ENCODE peak calls at places on chromosomes 6 and 20, in eight cellular contexts. M, J, D, R, P, Y, S and N are unnamed samples. For H4K20me1, the result is how much of the 10 kb centered on the place peaks cover.

GRCh38 chr20:58017237-58017969 is 211.1 kb downstream of the ANKRD60 start:
- DNase-seq in M (no peak), J (peak), D (no peak), R (peak), P (peak), Y (peak), S (peak), N (peak)

GRCh38 chr6:82363368-82364086 is at the start of gene TPBG:
- DNase-seq in M (peak), J (peak), D (peak), R (peak), P (peak), Y (peak), S (peak), N (peak)

GRCh38 chr6:47650553-47651432 is 47.6 kb upstream of the ADGRF4 start:
- DNase-seq in M (no peak), J (peak), D (no peak), R (no peak), P (no peak), Y (peak), S (no peak), N (no peak)

GRCh38 chr20:63017826-63018411 is 11.2 kb upstream of the BHLHE23 start:
- DNase-seq in M (no peak), J (no peak), D (no peak), R (no peak), P (no peak), Y (no peak), S (no peak), N (no peak)

GRCh38 chr20:62542862-62543261 is 67.1 kb upstream of the GATA5 start:
- DNase-seq in M (no peak), J (no peak), D (no peak), R (no peak), P (no peak), Y (no peak), S (no peak), N (no peak)

GRCh38 chr6:100455230-100456124 is 9.2 kb downstream of the SIM1 start:
- DNase-seq in M (peak), J (no peak), D (no peak), R (no peak), P (no peak), Y (no peak), S (no peak), N (peak)

GRCh38 chr6:106882133-106882532 is 92.4 kb downstream of the CD24 start:
- DNase-seq in M (no peak), J (peak), D (no peak), R (no peak), P (no peak), Y (no peak), S (no peak), N (no peak)

GRCh38 chr6:43773050-43773956 is 3.3 kb downstream of the VEGFA start:
- DNase-seq in M (peak), J (peak), D (no peak), R (peak), P (peak), Y (peak), S (peak), N (peak)

GRCh38 chr20:37669062-37669772 is 24.6 kb upstream of the CTNNBL1 start:
- DNase-seq in M (peak), J (peak), D (no peak), R (peak), P (no peak), Y (peak), S (no peak), N (no peak)

GRCh38 chr6:7086488-7086887 is 21.3 kb upstream of the RREB1 start:
- DNase-seq in M (no peak), J (no peak), D (no peak), R (no peak), P (peak), Y (peak), S (no peak), N (no peak)

GRCh38 chr6:35092362-35093117 is 48.6 kb downstream of the TCP11 start:
- DNase-seq in M (no peak), J (no peak), D (no peak), R (peak), P (peak), Y (peak), S (no peak), N (peak)

GRCh38 chr20:39661833-39662232 is 699.7 kb downstream of the DHX35 start:
- DNase-seq in M (no peak), J (no peak), D (no peak), R (peak), P (no peak), Y (peak), S (no peak), N (no peak)

GRCh38 chr6:150900049-150900448 is 34.5 kb downstream of the MTHFD1L start:
- DNase-seq in M (no peak), J (no peak), D (no peak), R (no peak), P (no peak), Y (peak), S (no peak), N (no peak)

GRCh38 chr6:12324741-12325140 is 34.6 kb downstream of the EDN1 start:
- DNase-seq in M (no peak), J (peak), D (peak), R (no peak), P (no peak), Y (no peak), S (peak), N (no peak)

GRCh38 chr6:116034327-116034726 is 26.4 kb downstream of the FRK start:
- DNase-seq in M (no peak), J (peak), D (no peak), R (peak), P (peak), Y (peak), S (no peak), N (no peak)

GRCh38 chr20:54180931-54181330 is 7.1 kb upstream of the CYP24A1 start:
- DNase-seq in M (no peak), J (no peak), D (no peak), R (no peak), P (no peak), Y (no peak), S (no peak), N (no peak)

GRCh38 chr6:3789018-3789895 is 37.7 kb upstream of the PXDC1 start:
- DNase-seq in M (no peak), J (peak), D (no peak), R (peak), P (peak), Y (peak), S (peak), N (no peak)

GRCh38 chr6:63637865-63638445 is 2.4 kb downstream of the PHF3 start:
- DNase-seq in M (no peak), J (peak), D (no peak), R (no peak), P (no peak), Y (peak), S (no peak), N (no peak)

DNA sequence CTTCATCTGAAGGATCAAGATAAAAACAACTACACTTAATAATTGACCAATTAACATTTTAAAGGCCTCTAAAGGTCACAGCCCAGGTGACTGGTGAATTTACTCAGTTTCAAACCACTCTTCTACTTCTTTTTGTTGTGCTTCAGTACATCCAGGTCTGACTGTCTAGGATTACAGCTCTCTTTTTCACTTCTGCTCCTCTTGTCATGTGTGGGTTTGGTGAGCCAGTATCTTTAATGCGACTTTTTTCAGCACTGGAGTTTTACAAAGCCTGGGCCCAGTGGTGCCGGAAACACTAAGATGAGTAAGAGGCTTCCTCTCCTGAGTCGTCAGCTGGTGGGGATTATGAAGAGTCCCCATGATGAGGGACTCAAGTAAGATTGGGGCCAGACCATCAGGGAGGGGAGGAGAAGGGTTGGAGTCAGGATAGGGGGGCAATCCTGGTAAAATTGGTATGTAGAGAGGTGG is 27.0 kb downstream of the HECA start:
- DNase-seq in M (no peak), J (no peak), D (no peak), R (no peak), P (no peak), Y (peak), S (no peak), N (no peak)
- H4K20me1 ChIP-seq in M (under half), J (under half), D (under half), R (under half), P (under half), Y (under half), S (under half), N (under half)

DNA sequence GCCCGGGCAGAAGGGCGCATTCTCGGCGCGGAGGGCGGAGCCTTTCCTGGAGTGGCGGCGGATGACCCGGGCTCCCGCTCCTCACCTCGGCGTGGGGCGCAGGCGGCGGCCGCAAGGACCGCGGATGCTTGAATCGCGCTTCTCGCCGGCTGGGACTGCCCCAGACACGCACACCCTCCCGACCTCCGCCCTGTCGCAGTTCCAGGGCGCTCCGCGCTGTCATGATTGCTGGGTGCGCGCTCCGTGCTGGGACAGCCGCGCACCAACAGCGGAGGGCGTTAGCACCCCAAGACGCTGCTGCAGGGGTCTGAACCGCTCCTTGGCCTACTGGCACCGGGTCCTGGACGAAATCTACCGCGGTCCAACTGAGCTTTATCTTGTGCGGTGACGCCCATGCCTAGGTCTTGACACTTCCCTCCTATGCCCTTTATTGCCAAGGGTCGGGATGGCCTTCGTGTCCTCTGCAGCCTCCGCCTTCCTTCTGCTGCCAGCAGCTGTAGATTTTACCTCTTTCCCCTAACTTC is 43.3 kb downstream of the IRAK1BP1 start:
- DNase-seq in M (peak), J (no peak), D (peak), R (peak), P (no peak), Y (peak), S (no peak), N (peak)
- H2AFZ ChIP-seq in M (peak), J (no peak), D (peak), R (peak), P (peak), Y (peak), S (no peak), N (peak)

GRCh38 chr6:4848382-4849068 is 72.3 kb downstream of the CDYL start:
- DNase-seq in M (peak), J (peak), D (no peak), R (no peak), P (no peak), Y (peak), S (peak), N (peak)
- H4K20me1 ChIP-seq in M (half or more), J (half or more), D (under half), R (under half), P (half or more), Y (under half), S (under half), N (half or more)

GRCh38 chr20:14521016-14521415 is 183.6 kb upstream of the FLRT3 start:
- DNase-seq in M (no peak), J (no peak), D (no peak), R (no peak), P (no peak), Y (no peak), S (no peak), N (no peak)

GRCh38 chr20:14521436-14521835 is 184.0 kb upstream of the FLRT3 start:
- DNase-seq in M (no peak), J (peak), D (no peak), R (peak), P (peak), Y (peak), S (no peak), N (peak)

GRCh38 chr20:14522595-14522994 is 185.2 kb upstream of the FLRT3 start:
- DNase-seq in M (no peak), J (no peak), D (no peak), R (peak), P (no peak), Y (no peak), S (no peak), N (no peak)

GRCh38 chr20:14525439-14525838 is 188.0 kb upstream of the FLRT3 start:
- DNase-seq in M (no peak), J (no peak), D (no peak), R (no peak), P (no peak), Y (no peak), S (no peak), N (no peak)

GRCh38 chr20:14523090-14523489 is 185.7 kb upstream of the FLRT3 start:
- DNase-seq in M (no peak), J (peak), D (no peak), R (peak), P (no peak), Y (no peak), S (no peak), N (no peak)
- H2AFZ ChIP-seq in M (no peak), J (no peak), D (no peak), R (peak), P (peak), Y (no peak), S (no peak), N (no peak)

GRCh38 chr6:37005827-37006514 is 516 bp downstream of the FGD2 start:
- DNase-seq in M (no peak), J (no peak), D (no peak), R (no peak), P (no peak), Y (no peak), S (no peak), N (no peak)

GRCh38 chr6:37006793-37007339 is 1.4 kb downstream of the FGD2 start:
- DNase-seq in M (no peak), J (no peak), D (no peak), R (no peak), P (peak), Y (peak), S (no peak), N (peak)

GRCh38 chr6:37010402-37010892 is 5.0 kb downstream of the FGD2 start:
- DNase-seq in M (no peak), J (no peak), D (no peak), R (no peak), P (no peak), Y (no peak), S (no peak), N (no peak)

GRCh38 chr6:37007340-37008043 is 2.0 kb downstream of the FGD2 start:
- DNase-seq in M (no peak), J (peak), D (no peak), R (no peak), P (no peak), Y (no peak), S (no peak), N (peak)

GRCh38 chr6:37008484-37009186 is 3.2 kb downstream of the FGD2 start:
- DNase-seq in M (no peak), J (no peak), D (no peak), R (no peak), P (no peak), Y (no peak), S (no peak), N (no peak)
- H4K20me1 ChIP-seq in M (under half), J (under half), D (under half), R (under half), P (under half), Y (under half), S (under half), N (under half)

GRCh38 chr6:83429269-83429668 is 1.6 kb downstream of the ME1 start:
- DNase-seq in M (no peak), J (peak), D (no peak), R (no peak), P (no peak), Y (no peak), S (no peak), N (no peak)
- H2AFZ ChIP-seq in M (no peak), J (no peak), D (no peak), R (no peak), P (no peak), Y (no peak), S (no peak), N (no peak)